ENCODE peak calls at places on chromosome 19, in nine cellular contexts. K, X, E, J, C, Y, N, A and R are unnamed samples.

GRCh38 chr19:3369337-3370213 is 3.2 kb downstream of the NFIC start:
- DNase-seq in K (peak), X (no peak), E (no peak), J (peak), C (no peak), Y (no peak), N (no peak), A (no peak), R (no peak)

GRCh38 chr19:4589579-4590410 is 30.3 kb upstream of the SEMA6B start:
- DNase-seq in K (peak), X (peak), E (no peak), J (no peak), C (no peak), Y (no peak), N (no peak), A (no peak), R (no peak)

GRCh38 chr19:21082011-21082975 is at the start of gene ZNF714:
- DNase-seq in K (peak), X (peak), E (peak), J (peak), C (peak), Y (peak), N (peak), A (peak), R (peak)

GRCh38 chr19:46426035-46426505 is 2.7 kb downstream of the PNMA8C start:
- DNase-seq in K (peak), X (no peak), E (peak), J (no peak), C (no peak), Y (no peak), N (no peak), A (no peak), R (peak)

GRCh38 chr19:41264581-41265375 is 606 bp downstream of the HNRNPUL1 start:
- DNase-seq in K (peak), X (peak), E (peak), J (peak), C (peak), Y (no peak), N (peak), A (peak), R (no peak)

GRCh38 chr19:902093-902370 is 8.7 kb downstream of the RNU6-9 start:
- DNase-seq in K (no peak), X (no peak), E (no peak), J (no peak), C (no peak), Y (no peak), N (no peak), A (no peak), R (no peak)

GRCh38 chr19:5035817-5036732 is 67.2 kb downstream of the KDM4B start:
- DNase-seq in K (no peak), X (no peak), E (no peak), J (no peak), C (no peak), Y (no peak), N (no peak), A (no peak), R (no peak)

GRCh38 chr19:30888937-30889336 is 460.3 kb downstream of the TSHZ3 start:
- DNase-seq in K (no peak), X (no peak), E (no peak), J (no peak), C (no peak), Y (no peak), N (no peak), A (no peak), R (no peak)

GRCh38 chr19:13846533-13847032 is 30.4 kb upstream of the NANOS3 start:
- DNase-seq in K (peak), X (peak), E (peak), J (peak), C (peak), Y (no peak), N (peak), A (peak), R (peak)

GRCh38 chr19:6471076-6471475 is 7.0 kb downstream of the CRB3 start:
- DNase-seq in K (peak), X (no peak), E (no peak), J (no peak), C (no peak), Y (no peak), N (no peak), A (no peak), R (no peak)

GRCh38 chr19:14404322-14404721 is 14.8 kb downstream of the DDX39A start:
- DNase-seq in K (no peak), X (no peak), E (no peak), J (no peak), C (no peak), Y (no peak), N (no peak), A (peak), R (no peak)

GRCh38 chr19:13839938-13840750 is 36.8 kb upstream of the NANOS3 start:
- DNase-seq in K (no peak), X (peak), E (peak), J (peak), C (peak), Y (no peak), N (no peak), A (peak), R (peak)

GRCh38 chr19:58007285-58007684 is 4.7 kb upstream of the ZNF606 start:
- DNase-seq in K (no peak), X (peak), E (peak), J (no peak), C (no peak), Y (no peak), N (no peak), A (no peak), R (no peak)

GRCh38 chr19:45817725-45818301 is 2.7 kb upstream of the RSPH6A start:
- DNase-seq in K (peak), X (peak), E (no peak), J (no peak), C (no peak), Y (no peak), N (no peak), A (no peak), R (no peak)

GRCh38 chr19:14333101-14333871 is 48.0 kb upstream of the ADGRE5 start:
- DNase-seq in K (peak), X (no peak), E (peak), J (peak), C (no peak), Y (no peak), N (no peak), A (no peak), R (peak)